ENCODE peak calls at places on chromosome 15, in five cellular contexts. One of them, this sample, is unnamed.

GRCh38 chr15:33737687-33738606 is 230.3 kb upstream of the CHRM5 start:
- DNase-seq in hypothalamus: no peak
- DNase-seq in aorta: no peak
- DNase-seq in adrenal gland: no peak
- DNase-seq in SW 1271: no peak
- DNase-seq in this sample: peak

GRCh38 chr15:78617131-78617915 is 3.5 kb downstream of the CHRNA3 start:
- DNase-seq in hypothalamus: no peak
- DNase-seq in SW 1271: no peak
- DNase-seq in adrenal gland: no peak
- DNase-seq in aorta: no peak
- DNase-seq in this sample: no peak

GRCh38 chr15:99145778-99146177 is 40.9 kb downstream of the SYNM start:
- DNase-seq in aorta: no peak
- DNase-seq in SW 1271: no peak
- DNase-seq in adrenal gland: no peak
- DNase-seq in hypothalamus: no peak
- DNase-seq in this sample: no peak

GRCh38 chr15:31474059-31474868 is 147.6 kb downstream of the KLF13 start:
- DNase-seq in adrenal gland: no peak
- DNase-seq in hypothalamus: no peak
- DNase-seq in SW 1271: no peak
- DNase-seq in aorta: no peak
- DNase-seq in this sample: no peak

GRCh38 chr15:100831466-100831865 is 48.2 kb upstream of the ALDH1A3 start:
- DNase-seq in hypothalamus: no peak
- DNase-seq in aorta: no peak
- DNase-seq in adrenal gland: no peak
- DNase-seq in SW 1271: no peak
- DNase-seq in this sample: no peak

GRCh38 chr15:49438970-49439631 is 16.1 kb downstream of the FGF7 start:
- DNase-seq in adrenal gland: no peak
- DNase-seq in SW 1271: no peak
- DNase-seq in hypothalamus: peak
- DNase-seq in aorta: peak
- DNase-seq in this sample: no peak

GRCh38 chr15:88401972-88402656 is 65.1 kb downstream of the MRPL46 start:
- DNase-seq in SW 1271: no peak
- DNase-seq in adrenal gland: no peak
- DNase-seq in hypothalamus: no peak
- DNase-seq in aorta: no peak
- DNase-seq in this sample: no peak

GRCh38 chr15:38474155-38474757 is 20.3 kb downstream of the FAM98B start:
- DNase-seq in adrenal gland: peak
- DNase-seq in SW 1271: no peak
- DNase-seq in aorta: no peak
- DNase-seq in hypothalamus: peak
- DNase-seq in this sample: peak

GRCh38 chr15:37014566-37014965 is 85.8 kb downstream of the MEIS2 start:
- DNase-seq in aorta: no peak
- DNase-seq in hypothalamus: no peak
- DNase-seq in SW 1271: no peak
- DNase-seq in adrenal gland: no peak
- DNase-seq in this sample: no peak

GRCh38 chr15:75229191-75230015 is 27.7 kb downstream of the C15orf39 start:
- DNase-seq in aorta: peak
- DNase-seq in adrenal gland: no peak
- DNase-seq in SW 1271: no peak
- DNase-seq in hypothalamus: no peak
- DNase-seq in this sample: no peak

GRCh38 chr15:26841941-26842340 is 24.9 kb upstream of the GABRA5 start:
- DNase-seq in aorta: no peak
- DNase-seq in adrenal gland: no peak
- DNase-seq in SW 1271: no peak
- DNase-seq in hypothalamus: no peak
- DNase-seq in this sample: no peak

GRCh38 chr15:20652914-20653313 is 111.3 kb upstream of the GOLGA6L6 start:
- DNase-seq in hypothalamus: no peak
- DNase-seq in adrenal gland: no peak
- DNase-seq in SW 1271: no peak
- DNase-seq in aorta: no peak
- DNase-seq in this sample: no peak

GRCh38 chr15:82159922-82160321 is 102.6 kb downstream of the EFL1 start:
- DNase-seq in hypothalamus: no peak
- DNase-seq in aorta: no peak
- DNase-seq in adrenal gland: peak
- DNase-seq in SW 1271: peak
- DNase-seq in this sample: peak

GRCh38 chr15:48936666-48937065 is 27.1 kb downstream of the SHC4 start:
- DNase-seq in SW 1271: no peak
- DNase-seq in adrenal gland: no peak
- DNase-seq in aorta: no peak
- DNase-seq in hypothalamus: no peak
- DNase-seq in this sample: no peak

GRCh38 chr15:45333550-45333949 is 44.8 kb downstream of the GATM start:
- DNase-seq in adrenal gland: no peak
- DNase-seq in hypothalamus: no peak
- DNase-seq in SW 1271: no peak
- DNase-seq in aorta: peak
- DNase-seq in this sample: no peak

GRCh38 chr15:100722551-100723322 is 120.3 kb downstream of the ASB7 start:
- DNase-seq in adrenal gland: peak
- DNase-seq in aorta: no peak
- DNase-seq in hypothalamus: no peak
- DNase-seq in SW 1271: no peak
- DNase-seq in this sample: no peak

GRCh38 chr15:40789999-40790398 is 16.9 kb upstream of the ZFYVE19 start:
- DNase-seq in SW 1271: no peak
- DNase-seq in adrenal gland: no peak
- DNase-seq in aorta: peak
- DNase-seq in hypothalamus: no peak
- DNase-seq in this sample: no peak

GRCh38 chr15:98745650-98746374 is 97.5 kb downstream of the IGF1R start:
- DNase-seq in SW 1271: no peak
- DNase-seq in aorta: no peak
- DNase-seq in adrenal gland: no peak
- DNase-seq in hypothalamus: no peak
- DNase-seq in this sample: no peak

GRCh38 chr15:33852570-33852969 is 115.7 kb upstream of the CHRM5 start:
- DNase-seq in hypothalamus: no peak
- DNase-seq in adrenal gland: peak
- DNase-seq in aorta: no peak
- DNase-seq in SW 1271: no peak
- DNase-seq in this sample: no peak

GRCh38 chr15:25435474-25436243 is 3.2 kb downstream of the UBE3A start:
- DNase-seq in aorta: no peak
- DNase-seq in SW 1271: no peak
- DNase-seq in hypothalamus: no peak
- DNase-seq in adrenal gland: no peak
- DNase-seq in this sample: no peak

GRCh38 chr15:34616613-34617012 is 33.2 kb upstream of the GOLGA8B start:
- DNase-seq in SW 1271: no peak
- DNase-seq in aorta: no peak
- DNase-seq in hypothalamus: no peak
- DNase-seq in adrenal gland: no peak
- DNase-seq in this sample: no peak

GRCh38 chr15:82810061-82810862 is 834 bp downstream of the WHAMM start:
- DNase-seq in hypothalamus: no peak
- DNase-seq in adrenal gland: peak
- DNase-seq in SW 1271: peak
- DNase-seq in aorta: peak
- DNase-seq in this sample: no peak

GRCh38 chr15:33716025-33716424 is 252.3 kb upstream of the CHRM5 start:
- DNase-seq in SW 1271: no peak
- DNase-seq in aorta: no peak
- DNase-seq in hypothalamus: no peak
- DNase-seq in adrenal gland: no peak
- DNase-seq in this sample: no peak

GRCh38 chr15:99634576-99634975 is 68.8 kb downstream of the MEF2A start:
- DNase-seq in aorta: no peak
- DNase-seq in hypothalamus: no peak
- DNase-seq in SW 1271: no peak
- DNase-seq in adrenal gland: peak
- DNase-seq in this sample: no peak

GRCh38 chr15:55654541-55654940 is 66.4 kb upstream of the PYGO1 start:
- DNase-seq in hypothalamus: no peak
- DNase-seq in SW 1271: no peak
- DNase-seq in adrenal gland: no peak
- DNase-seq in aorta: no peak
- DNase-seq in this sample: no peak

GRCh38 chr15:57640935-57641682 is 49.4 kb downstream of the MYZAP start:
- DNase-seq in SW 1271: no peak
- DNase-seq in hypothalamus: no peak
- DNase-seq in aorta: no peak
- DNase-seq in adrenal gland: no peak
- DNase-seq in this sample: no peak

GRCh38 chr15:22930782-22931484 is 49.2 kb downstream of the CYFIP1 start:
- DNase-seq in adrenal gland: peak
- DNase-seq in aorta: peak
- DNase-seq in hypothalamus: no peak
- DNase-seq in SW 1271: no peak
- DNase-seq in this sample: no peak

GRCh38 chr15:60994842-60995495 is 234.1 kb downstream of the RORA start:
- DNase-seq in aorta: no peak
- DNase-seq in hypothalamus: peak
- DNase-seq in adrenal gland: no peak
- DNase-seq in SW 1271: no peak
- DNase-seq in this sample: no peak

GRCh38 chr15:63587527-63587926 is 9.7 kb upstream of the FBXL22 start:
- DNase-seq in SW 1271: no peak
- DNase-seq in aorta: no peak
- DNase-seq in hypothalamus: no peak
- DNase-seq in adrenal gland: no peak
- DNase-seq in this sample: no peak

GRCh38 chr15:40043927-40044716 is 5.1 kb upstream of the SRP14 start:
- DNase-seq in adrenal gland: no peak
- DNase-seq in aorta: no peak
- DNase-seq in hypothalamus: no peak
- DNase-seq in SW 1271: no peak
- DNase-seq in this sample: no peak

This sample was measured in Panc1.